ENCODE peak calls at places on chromosomes 5 and 9, in seven cellular contexts. I, F, E, G, Y, L and D are unnamed samples.
A peak's percentile ranks its signal among the peaks of the same experiment; 100 is the strongest.

GRCh38 chr9:38012767-38013450 is 56.1 kb downstream of the SHB start:
- DNase-seq in I (no peak), F (no peak), E (no peak), G (no peak), Y (no peak), L (no peak), D (no peak)

GRCh38 chr5:26847041-26847736 is 191.2 kb downstream of the CDH9 start:
- DNase-seq in I (no peak), F (no peak), E (peak; percentile 9), G (no peak), Y (no peak), L (peak; percentile 66), D (peak; percentile 32)

GRCh38 chr5:56330806-56331205 is 97.7 kb upstream of the ANKRD55 start:
- DNase-seq in I (no peak), F (no peak), E (no peak), G (no peak), Y (no peak), L (no peak), D (no peak)

GRCh38 chr9:81621785-81622243 is 67.5 kb downstream of the TLE1 start:
- DNase-seq in I (no peak), F (peak; percentile 89), E (peak; percentile 46), G (no peak), Y (peak; percentile 55), L (no peak), D (peak; percentile 50)

GRCh38 chr9:36263662-36264061 is 5.4 kb upstream of the GNE start:
- DNase-seq in I (no peak), F (no peak), E (no peak), G (no peak), Y (no peak), L (no peak), D (no peak)

GRCh38 chr5:35626108-35626507 is 8.4 kb downstream of the SPEF2 start:
- DNase-seq in I (peak; percentile 52), F (no peak), E (no peak), G (no peak), Y (no peak), L (peak; percentile 86), D (no peak)

GRCh38 chr9:69391946-69392345 is 66.9 kb downstream of the ENTREP1 start:
- DNase-seq in I (no peak), F (no peak), E (no peak), G (no peak), Y (no peak), L (no peak), D (no peak)

GRCh38 chr5:1963358-1963757 is 80.6 kb upstream of the IRX4 start:
- DNase-seq in I (no peak), F (no peak), E (no peak), G (no peak), Y (no peak), L (no peak), D (no peak)

GRCh38 chr5:115132465-115132864 is 37.2 kb downstream of the TRIM36 start:
- DNase-seq in I (no peak), F (no peak), E (no peak), G (no peak), Y (no peak), L (no peak), D (no peak)

DNA sequence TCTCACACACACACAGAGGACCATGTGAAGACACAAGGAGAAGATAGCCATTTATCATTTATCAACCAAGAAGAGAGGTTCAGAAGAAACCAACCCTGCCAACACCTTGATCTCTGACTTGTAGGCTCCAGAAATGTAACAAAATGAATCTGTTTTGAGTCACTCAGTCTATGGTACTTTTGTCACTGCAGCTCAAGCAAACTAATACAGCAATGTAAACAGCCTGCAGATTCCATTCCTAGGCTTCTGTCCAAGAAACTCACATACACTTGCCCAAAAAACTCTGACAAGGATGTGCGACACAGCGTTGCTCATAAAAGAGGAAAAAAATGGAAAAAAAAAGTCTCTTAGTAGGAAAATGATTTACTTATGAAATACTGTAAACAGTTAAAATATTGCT is 33.4 kb downstream of the TRIM36 start:
- DNase-seq in I (no peak), F (no peak), E (no peak), G (no peak), Y (no peak), L (no peak), D (no peak)
- H3K23ac ChIP-seq in I (no peak overlapping the region), F (no peak overlapping the region), E (no peak overlapping the region), G (no peak overlapping the region), Y (no peak overlapping the region), L (no peak overlapping the region), D (no peak overlapping the region)

GRCh38 chr9:114990901-114991300 is 60.5 kb upstream of the TNFSF8 start:
- DNase-seq in I (no peak), F (no peak), E (no peak), G (no peak), Y (no peak), L (no peak), D (no peak)

GRCh38 chr9:114991861-114992260 is 61.5 kb upstream of the TNFSF8 start:
- DNase-seq in I (no peak), F (no peak), E (no peak), G (no peak), Y (no peak), L (no peak), D (no peak)

GRCh38 chr9:114994716-114995115 is 64.3 kb upstream of the TNFSF8 start:
- DNase-seq in I (no peak), F (no peak), E (no peak), G (no peak), Y (no peak), L (no peak), D (no peak)

GRCh38 chr9:114988962-114989599 is 58.7 kb upstream of the TNFSF8 start:
- DNase-seq in I (no peak), F (no peak), E (no peak), G (peak; percentile 54), Y (no peak), L (peak; percentile 75), D (no peak)

DNA sequence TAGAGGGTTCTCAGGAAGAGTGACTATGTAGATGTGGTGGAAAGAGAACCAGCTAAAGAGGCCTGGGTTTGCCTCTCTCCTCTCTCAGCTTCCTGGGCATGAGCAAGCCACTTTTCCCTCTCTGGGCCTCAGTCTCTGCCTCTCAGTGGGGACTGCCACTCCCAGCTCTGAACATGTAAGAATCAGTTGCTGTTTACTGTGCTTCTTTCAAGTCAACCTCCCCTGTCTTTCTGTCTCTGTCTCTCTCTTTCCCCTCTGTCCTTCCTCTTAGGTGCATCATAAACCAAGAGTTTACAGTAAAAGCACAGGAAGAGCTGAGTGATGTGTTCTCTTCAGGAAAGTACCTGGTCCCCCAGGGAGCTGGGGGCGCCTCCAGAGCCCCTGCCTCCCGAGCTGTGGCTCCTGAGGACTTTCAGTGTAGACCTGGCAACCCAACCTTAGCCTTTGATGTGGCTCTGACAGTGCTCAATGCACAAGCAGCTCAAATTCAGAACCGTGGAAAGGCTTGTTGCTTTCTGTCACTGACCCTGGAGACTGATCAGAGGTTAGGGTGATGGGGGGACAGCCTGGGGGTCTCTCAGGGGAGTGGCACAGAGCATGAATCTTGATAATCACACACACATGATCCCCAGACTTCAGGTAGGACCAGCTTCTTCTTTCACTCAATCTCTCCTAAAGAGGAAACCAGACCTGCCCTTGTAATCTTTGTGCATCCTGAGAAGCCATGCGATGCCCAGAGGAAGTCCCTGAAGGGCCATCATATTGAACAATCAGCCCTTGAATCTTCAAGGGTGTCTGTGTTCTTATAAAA is 59.4 kb upstream of the TNFSF8 start:
- DNase-seq in I (no peak), F (no peak), E (no peak), G (no peak), Y (no peak), L (no peak), D (no peak)
- H3K23ac ChIP-seq in I (no peak overlapping the region), F (no peak overlapping the region), E (no peak overlapping the region), G (no peak overlapping the region), Y (no peak overlapping the region), L (no peak overlapping the region), D (no peak overlapping the region)

GRCh38 chr9:138057726-138058125 is 180.1 kb downstream of the CACNA1B start:
- DNase-seq in I (no peak), F (no peak), E (no peak), G (no peak), Y (no peak), L (no peak), D (no peak)
- H3K23ac ChIP-seq in I (no peak overlapping the region), F (no peak overlapping the region), E (no peak overlapping the region), G (no peak overlapping the region), Y (no peak overlapping the region), L (no peak overlapping the region), D (no peak overlapping the region)

DNA sequence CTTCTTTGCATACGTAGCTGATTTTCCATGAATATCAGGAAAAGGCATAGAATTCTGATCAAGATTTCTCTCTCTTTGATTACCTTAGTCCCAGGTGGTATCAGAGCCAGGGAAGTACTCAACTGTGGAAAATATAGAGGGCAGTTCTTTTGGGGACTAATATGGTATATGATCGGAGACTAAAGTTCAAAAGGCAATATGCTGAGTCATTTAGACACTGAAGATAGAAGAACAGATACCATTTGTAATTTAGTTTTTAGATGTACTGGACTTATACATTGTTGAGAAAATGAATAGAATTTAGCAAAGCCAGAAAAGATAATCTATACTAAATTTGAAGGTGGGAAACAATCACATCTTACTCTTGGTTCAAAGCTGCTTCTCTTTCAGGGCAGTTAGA is 5.1 kb downstream of the PCDHB3 start:
- DNase-seq in I (no peak), F (no peak), E (no peak), G (no peak), Y (no peak), L (no peak), D (no peak)
- H3K23ac ChIP-seq in I (no peak overlapping the region), F (no peak overlapping the region), E (no peak overlapping the region), G (no peak overlapping the region), Y (no peak overlapping the region), L (no peak overlapping the region), D (no peak overlapping the region)

GRCh38 chr9:6152824-6153223 is 62.8 kb upstream of the IL33 start:
- DNase-seq in I (no peak), F (no peak), E (no peak), G (no peak), Y (no peak), L (no peak), D (no peak)

GRCh38 chr9:6149315-6149714 is 66.3 kb upstream of the IL33 start:
- DNase-seq in I (no peak), F (no peak), E (no peak), G (no peak), Y (no peak), L (no peak), D (no peak)

GRCh38 chr9:6153425-6153824 is 62.2 kb upstream of the IL33 start:
- DNase-seq in I (peak; percentile 20), F (no peak), E (no peak), G (no peak), Y (no peak), L (no peak), D (no peak)

GRCh38 chr9:6147847-6148246 is 67.8 kb upstream of the IL33 start:
- DNase-seq in I (no peak), F (no peak), E (no peak), G (no peak), Y (no peak), L (no peak), D (no peak)

DNA sequence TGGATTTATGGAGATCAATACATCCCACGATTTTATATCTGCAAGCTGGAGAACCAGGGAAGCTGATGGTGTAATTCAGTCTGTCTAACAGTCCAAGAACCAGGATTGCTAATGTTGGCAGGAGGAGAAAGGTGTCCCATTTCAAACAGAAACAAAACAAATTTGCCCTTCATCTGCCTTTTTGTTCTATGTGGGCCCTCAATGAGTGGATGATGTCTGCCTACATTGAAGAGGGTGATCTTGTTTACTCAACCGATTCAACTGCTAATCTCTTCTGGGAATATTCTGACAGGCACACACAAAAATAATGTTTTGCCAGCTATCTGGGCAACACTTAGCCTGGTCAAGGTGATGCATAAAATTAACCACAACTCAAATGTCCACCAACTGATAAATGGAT is 65.1 kb upstream of the IL33 start:
- DNase-seq in I (no peak), F (no peak), E (no peak), G (no peak), Y (no peak), L (no peak), D (no peak)
- H3K23ac ChIP-seq in I (no peak overlapping the region), F (no peak overlapping the region), E (no peak overlapping the region), G (no peak overlapping the region), Y (no peak overlapping the region), L (no peak overlapping the region), D (no peak overlapping the region)